ENCODE peak calls at places on chromosomes 6 and 20, in five cellular contexts. One of them, this sample, is unnamed.
A peak's percentile ranks its signal among the peaks of the same experiment; 100 is the strongest.

GRCh38 chr20:47466704-47467459 is 34.8 kb upstream of the NCOA3 start:
- DNase-seq in foreskin keratinocyte: no peak
- DNase-seq in fibroblast of lung: no peak
- DNase-seq in breast epithelium: no peak
- DNase-seq in tibial artery: no peak
- DNase-seq in this sample: no peak

GRCh38 chr20:49562341-49563014 is 5.5 kb downstream of the PTGIS start:
- DNase-seq in foreskin keratinocyte: no peak
- DNase-seq in fibroblast of lung: peak; percentile 65
- DNase-seq in breast epithelium: peak; percentile 70
- DNase-seq in tibial artery: peak; percentile 98
- DNase-seq in this sample: peak; percentile 89

GRCh38 chr6:155782320-155782730 is 326.7 kb upstream of the NOX3 start:
- DNase-seq in foreskin keratinocyte: peak; percentile 96
- DNase-seq in fibroblast of lung: peak; percentile 70
- DNase-seq in breast epithelium: no peak
- DNase-seq in tibial artery: no peak
- DNase-seq in this sample: peak; percentile 99

GRCh38 chr20:23744726-23745646 is 5.7 kb downstream of the CST1 start:
- DNase-seq in foreskin keratinocyte: no peak
- DNase-seq in fibroblast of lung: no peak
- DNase-seq in breast epithelium: no peak
- DNase-seq in tibial artery: no peak
- DNase-seq in this sample: no peak

GRCh38 chr6:106642476-106642875 is 13.1 kb downstream of the QRSL1 start:
- DNase-seq in foreskin keratinocyte: no peak
- DNase-seq in fibroblast of lung: no peak
- DNase-seq in breast epithelium: no peak
- DNase-seq in tibial artery: no peak
- DNase-seq in this sample: no peak

GRCh38 chr6:84086545-84087429 is 53.2 kb downstream of the MRAP2 start:
- DNase-seq in foreskin keratinocyte: no peak
- DNase-seq in fibroblast of lung: no peak
- DNase-seq in breast epithelium: no peak
- DNase-seq in tibial artery: no peak
- DNase-seq in this sample: no peak

GRCh38 chr6:89145461-89145961 is 344 bp upstream of the PM20D2 start:
- DNase-seq in foreskin keratinocyte: no peak
- DNase-seq in fibroblast of lung: peak; percentile 49
- DNase-seq in breast epithelium: no peak
- DNase-seq in tibial artery: no peak
- DNase-seq in this sample: no peak

GRCh38 chr6:134853111-134854055 is 96.5 kb downstream of the ALDH8A1 start:
- DNase-seq in foreskin keratinocyte: peak; percentile 18
- DNase-seq in fibroblast of lung: peak; percentile 32
- DNase-seq in breast epithelium: no peak
- DNase-seq in tibial artery: no peak
- DNase-seq in this sample: peak; percentile 76

GRCh38 chr6:141103246-141103645 is 1029.5 kb upstream of the GJE1 start:
- DNase-seq in foreskin keratinocyte: peak; percentile 65
- DNase-seq in fibroblast of lung: peak; percentile 6
- DNase-seq in breast epithelium: no peak
- DNase-seq in tibial artery: no peak
- DNase-seq in this sample: peak; percentile 85

GRCh38 chr6:100593522-100593921 is 128.8 kb upstream of the SIM1 start:
- DNase-seq in foreskin keratinocyte: no peak
- DNase-seq in fibroblast of lung: peak; percentile 9
- DNase-seq in breast epithelium: no peak
- DNase-seq in tibial artery: no peak
- DNase-seq in this sample: no peak

GRCh38 chr20:40540163-40540562 is 148.9 kb downstream of the MAFB start:
- DNase-seq in foreskin keratinocyte: no peak
- DNase-seq in fibroblast of lung: no peak
- DNase-seq in breast epithelium: no peak
- DNase-seq in tibial artery: no peak
- DNase-seq in this sample: no peak

GRCh38 chr20:5991623-5992441 is 41.4 kb downstream of the MCM8 start:
- DNase-seq in foreskin keratinocyte: no peak
- DNase-seq in fibroblast of lung: no peak
- DNase-seq in breast epithelium: no peak
- DNase-seq in tibial artery: no peak
- DNase-seq in this sample: peak; percentile 55

GRCh38 chr6:16511723-16512584 is 249.3 kb downstream of the ATXN1 start:
- DNase-seq in foreskin keratinocyte: no peak
- DNase-seq in fibroblast of lung: no peak
- DNase-seq in breast epithelium: no peak
- DNase-seq in tibial artery: no peak
- DNase-seq in this sample: no peak

GRCh38 chr20:57596998-57597939 is 23.0 kb downstream of the ZBP1 start:
- DNase-seq in foreskin keratinocyte: no peak
- DNase-seq in fibroblast of lung: peak; percentile 32
- DNase-seq in breast epithelium: no peak
- DNase-seq in tibial artery: peak; percentile 80
- DNase-seq in this sample: no peak

GRCh38 chr6:36612101-36612625 is 18.0 kb downstream of the SRSF3 start:
- DNase-seq in foreskin keratinocyte: no peak
- DNase-seq in fibroblast of lung: no peak
- DNase-seq in breast epithelium: peak; percentile 38
- DNase-seq in tibial artery: peak; percentile 47
- DNase-seq in this sample: no peak

GRCh38 chr6:20911826-20912225 is 377.6 kb downstream of the CDKAL1 start:
- DNase-seq in foreskin keratinocyte: no peak
- DNase-seq in fibroblast of lung: no peak
- DNase-seq in breast epithelium: no peak
- DNase-seq in tibial artery: no peak
- DNase-seq in this sample: no peak

GRCh38 chr20:38094373-38094775 is 60.8 kb downstream of the RPRD1B start:
- DNase-seq in foreskin keratinocyte: no peak
- DNase-seq in fibroblast of lung: peak; percentile 69
- DNase-seq in breast epithelium: no peak
- DNase-seq in tibial artery: peak; percentile 72
- DNase-seq in this sample: peak; percentile 70
- H3K4me1 ChIP-seq in foreskin keratinocyte: peaks cover 9% of the 10 kb centered on the region
- H3K4me1 ChIP-seq in fibroblast of lung: peaks cover 29% of the 10 kb centered on the region
- H3K4me1 ChIP-seq in breast epithelium: no peaks in the 10 kb centered on the region
- H3K4me1 ChIP-seq in tibial artery: peaks cover 49% of the 10 kb centered on the region
- H3K4me1 ChIP-seq in this sample: peaks cover 21% of the 10 kb centered on the region

DNA sequence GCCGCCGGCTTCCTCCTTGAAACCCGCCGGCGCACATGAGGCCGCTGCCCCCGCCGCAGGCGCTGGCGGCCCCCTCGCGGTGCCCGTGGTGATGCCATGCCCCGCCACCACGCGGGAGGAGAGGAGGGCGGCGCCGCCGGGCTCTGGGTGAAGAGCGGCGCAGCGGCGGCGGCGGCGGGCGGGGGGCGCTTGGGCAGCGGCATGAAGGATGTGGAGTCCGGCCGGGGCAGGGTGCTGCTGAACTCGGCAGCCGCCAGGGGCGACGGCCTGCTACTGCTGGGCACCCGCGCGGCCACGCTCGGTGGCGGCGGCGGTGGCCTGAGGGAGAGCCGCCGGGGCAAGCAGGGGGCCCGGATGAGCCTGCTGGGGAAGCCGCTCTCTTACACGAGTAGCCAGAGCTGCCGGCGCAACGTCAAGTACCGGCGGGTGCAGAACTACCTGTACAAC is 253 bp downstream of the KCNQ5 start:
- DNase-seq in foreskin keratinocyte: no peak
- DNase-seq in fibroblast of lung: no peak
- DNase-seq in breast epithelium: no peak
- DNase-seq in tibial artery: peak; percentile 70
- DNase-seq in this sample: no peak
- TF ChIP-seq CTCF in foreskin keratinocyte: peak; percentile 27
- TF ChIP-seq CTCF in fibroblast of lung: no peak
- TF ChIP-seq CTCF in breast epithelium: no peak
- TF ChIP-seq CTCF in tibial artery: peak; percentile 39
- TF ChIP-seq CTCF in this sample: no peak

GRCh38 chr20:38159949-38160756 is 4.9 kb downstream of the TGM2 start:
- DNase-seq in foreskin keratinocyte: no peak
- DNase-seq in fibroblast of lung: no peak
- DNase-seq in breast epithelium: no peak
- DNase-seq in tibial artery: peak; percentile 56
- DNase-seq in this sample: no peak

GRCh38 chr20:38161412-38161774 is 3.7 kb downstream of the TGM2 start:
- DNase-seq in foreskin keratinocyte: no peak
- DNase-seq in fibroblast of lung: no peak
- DNase-seq in breast epithelium: no peak
- DNase-seq in tibial artery: peak; percentile 64
- DNase-seq in this sample: no peak

GRCh38 chr20:38162878-38163875 is 1.9 kb downstream of the TGM2 start:
- DNase-seq in foreskin keratinocyte: no peak
- DNase-seq in fibroblast of lung: no peak
- DNase-seq in breast epithelium: no peak
- DNase-seq in tibial artery: peak; percentile 59
- DNase-seq in this sample: no peak

GRCh38 chr20:38164069-38164468 is 1.0 kb downstream of the TGM2 start:
- DNase-seq in foreskin keratinocyte: no peak
- DNase-seq in fibroblast of lung: no peak
- DNase-seq in breast epithelium: no peak
- DNase-seq in tibial artery: peak; percentile 65
- DNase-seq in this sample: no peak

GRCh38 chr20:38162149-38162548 is 2.9 kb downstream of the TGM2 start:
- DNase-seq in foreskin keratinocyte: no peak
- DNase-seq in fibroblast of lung: no peak
- DNase-seq in breast epithelium: no peak
- DNase-seq in tibial artery: no peak
- DNase-seq in this sample: no peak
- H3K27ac ChIP-seq in foreskin keratinocyte: no peak overlapping the region
- H3K27ac ChIP-seq in fibroblast of lung: no peak overlapping the region
- H3K27ac ChIP-seq in breast epithelium: no peak overlapping the region
- H3K27ac ChIP-seq in tibial artery: peak overlapping the region; percentile 84
- H3K27ac ChIP-seq in this sample: no peak overlapping the region

GRCh38 chr6:15322781-15323536 is 77.1 kb downstream of the JARID2 start:
- DNase-seq in foreskin keratinocyte: peak; percentile 73
- DNase-seq in fibroblast of lung: peak; percentile 68
- DNase-seq in breast epithelium: no peak
- DNase-seq in tibial artery: no peak
- DNase-seq in this sample: peak; percentile 83
- H3K4me1 ChIP-seq in foreskin keratinocyte: peaks cover 29% of the 10 kb centered on the region
- H3K4me1 ChIP-seq in fibroblast of lung: peaks cover 17% of the 10 kb centered on the region
- H3K4me1 ChIP-seq in breast epithelium: no peaks in the 10 kb centered on the region
- H3K4me1 ChIP-seq in tibial artery: peaks cover 19% of the 10 kb centered on the region
- H3K4me1 ChIP-seq in this sample: peaks cover 31% of the 10 kb centered on the region

DNA sequence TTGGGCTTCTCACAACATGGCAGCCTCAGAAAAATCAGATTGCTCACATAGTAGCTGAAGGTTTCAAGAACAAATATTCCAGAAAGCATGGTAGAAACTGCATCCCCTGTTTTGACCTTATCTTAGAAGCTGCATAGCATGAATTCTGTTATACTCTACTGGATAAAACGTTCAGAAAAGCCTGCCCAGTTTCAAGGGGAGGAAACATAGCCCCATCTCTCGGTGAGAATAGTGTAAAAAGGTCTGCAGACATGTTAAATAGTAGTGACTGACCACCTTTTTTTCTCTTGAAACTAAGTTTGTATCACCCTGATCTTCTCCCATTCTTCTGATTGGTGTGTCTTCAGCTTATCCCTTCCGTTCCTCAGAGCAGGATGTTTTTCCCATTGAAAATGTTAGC is 50.0 kb downstream of the MARCKS start:
- DNase-seq in foreskin keratinocyte: no peak
- DNase-seq in fibroblast of lung: no peak
- DNase-seq in breast epithelium: no peak
- DNase-seq in tibial artery: no peak
- DNase-seq in this sample: no peak
- TF ChIP-seq CTCF in foreskin keratinocyte: no peak
- TF ChIP-seq CTCF in fibroblast of lung: no peak
- TF ChIP-seq CTCF in breast epithelium: no peak
- TF ChIP-seq CTCF in tibial artery: no peak
- TF ChIP-seq CTCF in this sample: no peak

DNA sequence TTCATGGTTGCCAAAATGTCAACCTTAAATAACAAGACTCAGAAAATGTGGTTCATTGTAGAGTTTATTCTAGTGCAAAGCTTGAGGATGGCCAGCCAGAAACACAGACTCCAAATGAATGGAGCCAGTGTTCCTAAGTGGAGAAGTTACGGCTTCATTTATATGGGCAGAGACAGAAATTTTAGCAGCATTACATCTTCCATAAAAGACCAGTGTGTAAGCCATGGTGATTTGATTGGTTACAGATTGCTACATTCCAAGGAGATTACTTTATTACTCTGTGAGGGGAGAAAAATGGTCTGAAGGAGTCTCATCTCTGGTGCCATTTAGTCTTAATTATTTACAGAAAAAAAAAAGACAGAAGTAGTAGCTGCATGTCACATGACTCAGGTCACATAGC is 97.9 kb downstream of the OTOR start:
- DNase-seq in foreskin keratinocyte: no peak
- DNase-seq in fibroblast of lung: no peak
- DNase-seq in breast epithelium: no peak
- DNase-seq in tibial artery: no peak
- DNase-seq in this sample: peak; percentile 42
- H3K27ac ChIP-seq in foreskin keratinocyte: no peak overlapping the region
- H3K27ac ChIP-seq in fibroblast of lung: no peak overlapping the region
- H3K27ac ChIP-seq in breast epithelium: no peak overlapping the region
- H3K27ac ChIP-seq in tibial artery: no peak overlapping the region
- H3K27ac ChIP-seq in this sample: no peak overlapping the region

GRCh38 chr6:142867355-142867801 is 77.6 kb downstream of the HIVEP2 start:
- DNase-seq in foreskin keratinocyte: no peak
- DNase-seq in fibroblast of lung: peak; percentile 64
- DNase-seq in breast epithelium: no peak
- DNase-seq in tibial artery: no peak
- DNase-seq in this sample: peak; percentile 36
- H3K4me1 ChIP-seq in foreskin keratinocyte: peaks cover 12% of the 10 kb centered on the region
- H3K4me1 ChIP-seq in fibroblast of lung: peaks cover 6% of the 10 kb centered on the region
- H3K4me1 ChIP-seq in breast epithelium: no peaks in the 10 kb centered on the region
- H3K4me1 ChIP-seq in tibial artery: peaks cover 46% of the 10 kb centered on the region
- H3K4me1 ChIP-seq in this sample: peaks cover 10% of the 10 kb centered on the region